ENCODE peak calls at places on chromosomes 11 and 22, in nine cellular contexts. L is spleen, X is transverse colon, H is esophagus muscularis mucosa, Z is suprapubic skin, R is stomach, Y is H1, T is sigmoid colon, G is K562. U is an unnamed sample. For H3K9me3, the result is how much of the 10 kb centered on the place peaks cover.

GRCh38 chr22:39994046-39994565 is 648 bp upstream of the FAM83F start:
- DNase-seq in R (no peak), X (no peak), Y (no peak), G (peak), Z (no peak), T (no peak), H (no peak), L (no peak), U (no peak)

GRCh38 chr22:40116496-40117200 is 61.1 kb upstream of the TNRC6B start:
- DNase-seq in L (no peak), R (no peak), G (no peak), H (no peak), T (no peak), Z (no peak), X (no peak), Y (no peak), U (no peak)

GRCh38 chr11:118448294-118448693 is 12.0 kb downstream of the KMT2A start:
- DNase-seq in G (no peak), T (no peak), Y (no peak), H (no peak), L (no peak), R (no peak), Z (no peak), X (no peak), U (no peak)

GRCh38 chr11:24226606-24227005 is 270.2 kb upstream of the LUZP2 start:
- DNase-seq in H (no peak), Z (no peak), Y (no peak), G (no peak), T (no peak), L (no peak), R (no peak), X (no peak), U (no peak)

GRCh38 chr11:105648762-105649161 is 38.9 kb downstream of the GRIA4 start:
- DNase-seq in L (no peak), Y (no peak), Z (no peak), T (no peak), H (no peak), R (no peak), G (no peak), X (no peak), U (no peak)

GRCh38 chr22:38201371-38201717 is 450 bp upstream of the MAFF start:
- DNase-seq in T (no peak), Y (no peak), G (no peak), H (no peak), R (no peak), X (no peak), Z (peak), L (no peak), U (no peak)

GRCh38 chr22:43198936-43199335 is 12.0 kb upstream of the TTLL12 start:
- DNase-seq in Y (no peak), R (no peak), G (no peak), Z (no peak), L (no peak), T (no peak), H (no peak), X (no peak), U (no peak)

GRCh38 chr11:104624021-104624420 is 274.2 kb downstream of the CASP12 start:
- DNase-seq in X (no peak), Y (no peak), T (no peak), Z (no peak), G (no peak), L (no peak), H (no peak), R (no peak), U (no peak)

GRCh38 chr11:112082729-112083128 is 3.8 kb downstream of the TIMM8B start:
- DNase-seq in Y (no peak), T (no peak), H (no peak), G (no peak), Z (no peak), X (no peak), R (no peak), L (no peak), U (no peak)

GRCh38 chr11:59756496-59756840 is 1.3 kb downstream of the STX3 start:
- DNase-seq in H (no peak), Z (no peak), Y (no peak), X (no peak), R (no peak), G (no peak), T (no peak), L (no peak), U (no peak)

GRCh38 chr22:19948057-19948760 is 6.6 kb upstream of the TXNRD2 start:
- DNase-seq in X (no peak), Z (no peak), Y (no peak), H (no peak), G (no peak), T (no peak), L (no peak), R (no peak), U (no peak)

DNA sequence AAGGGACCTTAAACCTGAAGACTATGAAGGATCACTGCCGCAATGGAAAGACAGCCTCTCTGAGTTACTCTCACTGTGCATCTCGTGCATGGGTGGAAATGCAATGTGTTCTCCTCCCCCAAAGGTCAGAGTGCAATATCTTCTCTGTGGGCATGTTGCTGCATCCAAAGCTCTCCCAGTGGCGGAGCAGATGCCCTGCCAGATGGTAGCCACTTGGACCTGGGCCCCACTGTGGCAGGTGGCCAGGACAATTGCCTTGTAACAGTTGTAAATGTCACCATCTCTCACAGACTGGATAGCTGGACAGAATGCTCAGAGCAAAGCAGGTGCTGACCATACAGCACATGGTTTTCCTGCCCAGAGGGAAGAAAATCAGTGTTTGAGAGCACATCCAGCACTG is 542.0 kb downstream of the FAM181B start:
- DNase-seq in T (no peak), R (peak), X (no peak), Z (no peak), L (no peak), G (no peak), Y (no peak), H (no peak), U (no peak)
- TF ChIP-seq POLR2AphosphoS5 in T (no peak), R (no peak), X (no peak), Z (no peak), L (no peak), G (no peak), Y (no peak), H (no peak), U (no peak)

DNA sequence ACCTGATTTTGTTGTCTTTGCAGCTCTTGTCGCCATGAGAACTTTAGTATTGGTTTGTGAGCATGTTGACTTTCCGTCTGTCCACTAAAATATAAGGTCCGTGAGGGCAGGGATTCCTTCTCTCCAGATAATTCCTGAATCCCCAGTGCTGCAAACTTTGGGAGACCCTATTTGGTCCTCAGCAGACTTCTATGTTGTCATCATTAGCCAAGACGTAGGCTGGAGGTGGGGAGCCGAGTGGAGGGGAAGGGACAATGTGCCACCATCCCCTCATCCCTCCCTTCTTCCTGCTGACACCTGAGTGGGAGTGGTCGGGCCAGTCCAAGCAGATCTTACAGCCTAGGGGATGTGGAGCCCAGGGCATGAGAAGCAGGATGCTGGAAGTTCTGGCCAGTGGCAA is 690.6 kb downstream of the TBC1D22A start:
- DNase-seq in G (no peak), Y (no peak), H (peak), L (no peak), R (no peak), Z (no peak), T (no peak), X (no peak), U (no peak)
- H3K9me3 ChIP-seq in G (under half), Y (half or more), H (under half), L (under half), R (under half), Z (under half), T (under half), X (under half), U (under half)

GRCh38 chr22:36506637-36507517 is at the start of gene FOXRED2:
- DNase-seq in H (peak), R (peak), X (peak), G (peak), L (peak), T (peak), Z (peak), Y (peak), U (peak)

GRCh38 chr22:36507518-36508010 is 724 bp upstream of the FOXRED2 start:
- DNase-seq in H (no peak), X (no peak), T (no peak), R (no peak), L (no peak), G (no peak), Z (no peak), Y (no peak), U (no peak)

GRCh38 chr22:36512333-36512732 is 5.5 kb upstream of the FOXRED2 start:
- DNase-seq in T (no peak), H (no peak), L (no peak), R (no peak), X (no peak), Z (no peak), G (no peak), Y (no peak), U (no peak)

GRCh38 chr22:36510966-36511881 is 4.4 kb upstream of the FOXRED2 start:
- DNase-seq in X (peak), Z (no peak), G (peak), R (no peak), L (no peak), H (no peak), T (no peak), Y (peak), U (no peak)

DNA sequence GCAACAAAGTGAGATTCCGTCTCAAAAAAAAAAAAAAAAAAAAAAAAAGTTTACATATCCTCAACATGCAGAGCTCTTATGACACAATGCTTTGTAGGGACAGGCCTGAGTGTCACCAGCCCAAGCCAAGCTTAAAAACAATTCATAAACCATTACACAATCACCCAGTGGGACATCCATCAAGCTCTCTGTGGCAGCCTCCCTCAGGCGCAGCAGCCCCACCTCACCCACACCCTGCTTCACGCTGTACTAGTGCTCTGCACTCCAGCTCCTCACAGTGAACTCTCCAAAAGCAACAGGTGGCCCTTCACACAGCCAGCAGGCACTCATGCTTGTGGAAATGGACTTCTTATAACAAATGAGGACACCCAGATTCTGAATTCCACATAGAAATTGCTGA is 3.5 kb upstream of the FOXRED2 start:
- DNase-seq in X (no peak), G (no peak), R (no peak), L (no peak), Z (no peak), Y (no peak), T (peak), H (no peak), U (no peak)
- TF ChIP-seq POLR2AphosphoS5 in X (no peak), G (no peak), R (no peak), L (no peak), Z (no peak), Y (no peak), T (no peak), H (no peak), U (no peak)

GRCh38 chr22:49158741-49159564 is 668.7 kb downstream of the BRD1 start:
- DNase-seq in G (no peak), Z (peak), L (peak), Y (no peak), T (peak), R (no peak), X (no peak), H (no peak), U (peak)
- H3K9me3 ChIP-seq in G (under half), Z (under half), L (under half), Y (under half), T (under half), R (under half), X (under half), H (under half), U (under half)

DNA sequence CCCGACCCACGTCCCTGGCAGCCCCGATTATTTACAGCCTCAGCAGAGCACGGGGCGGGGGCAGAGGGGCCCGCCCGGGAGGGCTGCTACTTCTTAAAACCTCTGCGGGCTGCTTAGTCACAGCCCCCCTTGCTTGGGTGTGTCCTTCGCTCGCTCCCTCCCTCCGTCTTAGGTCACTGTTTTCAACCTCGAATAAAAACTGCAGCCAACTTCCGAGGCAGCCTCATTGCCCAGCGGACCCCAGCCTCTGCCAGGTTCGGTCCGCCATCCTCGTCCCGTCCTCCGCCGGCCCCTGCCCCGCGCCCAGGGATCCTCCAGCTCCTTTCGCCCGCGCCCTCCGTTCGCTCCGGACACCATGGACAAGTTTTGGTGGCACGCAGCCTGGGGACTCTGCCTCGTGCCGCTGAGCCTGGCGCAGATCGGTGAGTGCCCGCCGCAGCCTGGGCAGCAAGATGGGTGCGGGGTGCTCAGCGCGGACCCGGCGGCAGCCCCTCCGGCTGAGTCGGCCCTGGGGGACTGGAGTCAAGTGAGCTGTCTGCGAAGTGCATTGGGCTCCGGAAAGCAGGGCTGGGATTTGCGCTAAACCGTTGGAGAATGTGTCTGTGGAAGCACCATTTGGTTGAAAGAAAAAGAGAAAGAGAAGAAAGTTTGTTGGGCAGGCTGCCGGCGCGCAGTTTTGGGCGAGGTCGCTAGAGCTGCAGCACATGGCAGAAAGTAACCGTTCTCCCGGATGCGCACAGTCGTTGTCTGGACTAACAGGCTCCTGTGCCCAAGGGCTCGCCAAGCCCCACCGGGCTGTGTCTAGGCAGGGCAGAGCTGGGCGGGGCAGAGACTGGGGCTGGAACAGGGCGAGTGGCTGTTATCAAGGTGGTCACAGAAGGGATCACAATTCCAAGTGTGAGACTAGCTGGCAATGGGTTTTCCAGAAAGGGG is at the start of gene CD44:
- DNase-seq in H (peak), R (peak), L (peak), X (peak), G (peak), Y (peak), Z (peak), T (peak), U (peak)
- TF ChIP-seq POLR2AphosphoS5 in H (peak), R (peak), L (peak), X (peak), G (no peak), Y (peak), Z (peak), T (peak), U (peak)

DNA sequence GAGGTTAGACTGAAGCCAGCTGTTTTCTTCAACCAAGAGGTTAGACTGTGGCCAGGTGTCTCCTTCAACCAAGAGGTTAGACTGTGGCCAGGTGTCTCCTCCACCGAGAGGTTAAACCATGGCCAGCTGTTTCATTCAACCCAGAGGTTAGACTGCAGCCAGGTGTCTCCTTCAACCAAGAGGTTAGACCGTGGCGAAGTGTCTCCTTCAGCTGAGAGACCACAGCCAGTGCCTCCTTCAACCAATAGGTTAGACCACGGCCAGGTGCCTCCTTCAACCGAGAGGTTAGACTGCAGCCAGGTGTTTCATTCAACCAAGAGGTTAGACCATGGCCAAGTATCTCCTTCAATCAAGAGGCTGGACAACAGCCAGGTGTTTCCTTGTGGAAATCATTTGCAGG is 498.1 kb downstream of the TBC1D22A start:
- DNase-seq in T (no peak), H (no peak), G (no peak), R (no peak), L (no peak), X (no peak), Y (no peak), Z (no peak), U (no peak)
- H3K9me3 ChIP-seq in T (under half), H (under half), G (under half), R (under half), L (under half), X (under half), Y (half or more), Z (under half), U (under half)

U was measured in breast epithelium.